ENCODE peak calls at places on chromosome 7, in eight cellular contexts. F, O, E, Y, X, B, I and M are unnamed samples.

GRCh38 chr7:151927011-151927410 is 29.2 kb upstream of the GALNTL5 start:
- DNase-seq in F (no peak), O (no peak), E (no peak), Y (no peak), X (no peak), B (no peak), I (no peak), M (no peak)

GRCh38 chr7:106848851-106849442 is 16.1 kb upstream of the PIK3CG start:
- DNase-seq in F (peak; percentile 65), O (no peak), E (no peak), Y (no peak), X (peak; percentile 53), B (no peak), I (no peak), M (no peak)

GRCh38 chr7:12229046-12229445 is 18.0 kb downstream of the TMEM106B start:
- DNase-seq in F (no peak), O (no peak), E (no peak), Y (no peak), X (peak; percentile 39), B (no peak), I (no peak), M (no peak)

GRCh38 chr7:128891110-128891941 is 19.2 kb downstream of the KCP start:
- DNase-seq in F (no peak), O (no peak), E (no peak), Y (no peak), X (no peak), B (peak; percentile 79), I (no peak), M (no peak)

GRCh38 chr7:46554688-46555422 is 633.8 kb upstream of the IGFBP3 start:
- DNase-seq in F (no peak), O (no peak), E (no peak), Y (no peak), X (peak; percentile 18), B (no peak), I (no peak), M (no peak)

GRCh38 chr7:139118234-139118802 is 8.8 kb upstream of the ZC3HAV1 start:
- DNase-seq in F (no peak), O (no peak), E (no peak), Y (no peak), X (peak; percentile 48), B (no peak), I (no peak), M (no peak)

GRCh38 chr7:112757337-112757736 is 32.9 kb downstream of the TMEM168 start:
- DNase-seq in F (no peak), O (no peak), E (no peak), Y (no peak), X (no peak), B (no peak), I (no peak), M (no peak)

GRCh38 chr7:22896917-22897316 is 74.3 kb upstream of the TOMM7 start:
- DNase-seq in F (no peak), O (no peak), E (no peak), Y (no peak), X (no peak), B (no peak), I (no peak), M (peak; percentile 13)

GRCh38 chr7:50647286-50647980 is 82.2 kb upstream of the DDC start:
- DNase-seq in F (peak; percentile 24), O (no peak), E (no peak), Y (no peak), X (no peak), B (no peak), I (no peak), M (no peak)

GRCh38 chr7:157320607-157320979 is 16.2 kb upstream of the DNAJB6 start:
- DNase-seq in F (no peak), O (no peak), E (no peak), Y (no peak), X (no peak), B (no peak), I (no peak), M (no peak)

GRCh38 chr7:31102151-31102972 is 50.3 kb downstream of the ADCYAP1R1 start:
- DNase-seq in F (peak; percentile 29), O (no peak), E (no peak), Y (no peak), X (no peak), B (peak; percentile 58), I (peak; percentile 35), M (no peak)

GRCh38 chr7:151686016-151686766 is 166.5 kb upstream of the RHEB start:
- DNase-seq in F (no peak), O (no peak), E (no peak), Y (no peak), X (no peak), B (no peak), I (peak; percentile 75), M (no peak)

DNA sequence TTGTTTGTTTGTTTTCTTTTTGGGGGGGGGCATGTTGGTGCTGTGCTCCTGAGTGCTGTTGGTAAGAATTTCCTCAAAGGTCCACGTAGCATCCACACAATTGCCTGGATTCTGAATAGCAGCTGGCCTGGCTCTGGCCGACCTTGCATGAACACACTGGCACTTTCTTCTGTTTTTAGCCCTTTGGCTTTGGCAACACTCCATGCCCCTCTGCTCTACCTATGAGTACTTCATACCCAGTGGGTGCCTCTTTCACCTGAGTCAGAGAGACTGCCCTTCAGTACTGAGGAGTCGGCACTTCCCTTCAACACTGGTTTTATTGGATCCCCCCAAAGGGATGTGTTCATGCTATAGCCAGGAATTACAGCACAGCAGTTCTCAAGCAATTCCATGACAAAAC is 7.2 kb upstream of the NPVF start:
- DNase-seq in F (no peak), O (no peak), E (no peak), Y (no peak), X (no peak), B (no peak), I (no peak), M (no peak)
- H3K36me3 ChIP-seq in F (no peaks in the 10 kb centered on the region), O (no peaks in the 10 kb centered on the region), E (no peaks in the 10 kb centered on the region), Y (no peaks in the 10 kb centered on the region), X (no peaks in the 10 kb centered on the region), B (no peaks in the 10 kb centered on the region), I (no peaks in the 10 kb centered on the region), M (no peaks in the 10 kb centered on the region)

GRCh38 chr7:17336168-17336567 is 37.7 kb downstream of the AHR start:
- DNase-seq in F (no peak), O (no peak), E (no peak), Y (no peak), X (no peak), B (no peak), I (no peak), M (no peak)

GRCh38 chr7:17333227-17333626 is 34.8 kb downstream of the AHR start:
- DNase-seq in F (no peak), O (no peak), E (no peak), Y (no peak), X (peak; percentile 42), B (no peak), I (no peak), M (no peak)

GRCh38 chr7:17326378-17326777 is 27.9 kb downstream of the AHR start:
- DNase-seq in F (no peak), O (no peak), E (no peak), Y (no peak), X (no peak), B (no peak), I (no peak), M (no peak)

DNA sequence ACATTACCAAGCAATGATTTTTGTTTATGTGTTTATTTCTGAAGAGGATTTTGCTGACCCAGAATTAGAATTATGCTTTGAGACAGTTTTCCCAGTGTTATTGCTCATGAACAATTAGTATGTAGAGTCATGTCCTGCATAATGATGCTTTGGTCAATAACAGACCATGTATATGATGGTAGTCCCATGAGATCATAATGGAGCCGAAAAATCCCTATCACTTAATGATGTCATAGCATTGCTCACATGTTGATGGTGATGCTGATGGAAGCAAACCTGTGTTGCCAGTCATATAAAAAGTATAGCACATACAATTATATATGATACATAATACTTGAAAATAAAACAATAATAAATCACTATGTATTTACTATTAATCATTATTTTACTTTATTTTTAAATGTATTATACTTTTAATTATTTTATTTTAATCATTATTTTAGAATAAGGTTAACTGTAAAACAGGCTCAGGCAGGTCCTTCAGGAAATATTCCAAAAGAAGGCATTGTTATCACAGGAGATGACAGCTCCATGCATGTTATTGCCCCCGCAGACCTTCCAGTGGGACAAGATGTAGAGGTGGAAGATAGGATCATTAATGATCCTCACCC is 33.5 kb downstream of the AHR start:
- DNase-seq in F (no peak), O (no peak), E (no peak), Y (no peak), X (no peak), B (no peak), I (no peak), M (no peak)
- H3K36me3 ChIP-seq in F (peaks cover 62% of the 10 kb centered on the region), O (peaks cover 6% of the 10 kb centered on the region), E (no peaks in the 10 kb centered on the region), Y (no peaks in the 10 kb centered on the region), X (peaks cover 97% of the 10 kb centered on the region), B (peaks cover 19% of the 10 kb centered on the region), I (peaks cover 46% of the 10 kb centered on the region), M (no peaks in the 10 kb centered on the region)

GRCh38 chr7:99559276-99559915 is 954 bp downstream of the ZNF655 start:
- DNase-seq in F (peak; percentile 69), O (no peak), E (no peak), Y (no peak), X (no peak), B (no peak), I (no peak), M (no peak)
- H3K36me3 ChIP-seq in F (peaks cover 77% of the 10 kb centered on the region), O (peaks cover 5% of the 10 kb centered on the region), E (peaks cover 9% of the 10 kb centered on the region), Y (peaks cover 75% of the 10 kb centered on the region), X (peaks cover 43% of the 10 kb centered on the region), B (peaks cover 36% of the 10 kb centered on the region), I (peaks cover 48% of the 10 kb centered on the region), M (peaks cover 12% of the 10 kb centered on the region)

DNA sequence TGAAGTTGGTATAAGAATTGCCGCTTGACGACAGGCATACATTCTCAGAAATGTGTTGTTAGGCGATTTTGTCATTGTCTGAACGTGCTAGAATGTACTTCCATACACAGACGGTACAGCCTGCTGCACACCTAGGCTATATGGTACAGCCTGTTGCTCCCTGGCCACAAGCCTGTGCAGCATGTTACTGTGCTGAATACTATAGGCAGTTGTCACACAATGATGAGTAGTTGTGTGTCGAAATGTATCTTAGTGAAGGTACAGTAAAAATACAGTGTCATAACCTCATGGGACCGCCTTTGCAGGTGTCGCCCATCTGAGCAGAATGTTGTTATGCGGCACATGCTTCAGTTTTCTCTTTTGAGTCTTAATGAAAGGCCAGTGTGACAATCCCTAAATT is 66.5 kb downstream of the SHH start:
- DNase-seq in F (no peak), O (no peak), E (no peak), Y (peak; percentile 43), X (no peak), B (no peak), I (no peak), M (no peak)
- H3K36me3 ChIP-seq in F (peaks cover 59% of the 10 kb centered on the region), O (peaks cover 4% of the 10 kb centered on the region), E (no peaks in the 10 kb centered on the region), Y (peaks cover 95% of the 10 kb centered on the region), X (peaks cover 58% of the 10 kb centered on the region), B (peaks cover 30% of the 10 kb centered on the region), I (peaks cover 43% of the 10 kb centered on the region), M (peaks cover 3% of the 10 kb centered on the region)